ENCODE peak calls at places on chromosome 13, in four cellular contexts. T is upper lobe of left lung, O is AG04450, J is neural progenitor cell. D is an unnamed sample.
A peak's percentile ranks its signal among the peaks of the same experiment; 100 is the strongest.

GRCh38 chr13:20943519-20944012 is 41.0 kb upstream of the XPO4 start:
- DNase-seq in T (peak; percentile 89), O (peak; percentile 94), J (peak; percentile 79), D (peak; percentile 93)

GRCh38 chr13:39777527-39778061 is 122.1 kb downstream of the COG6 start:
- DNase-seq in T (no peak), O (peak; percentile 55), J (peak; percentile 41), D (peak; percentile 59)

GRCh38 chr13:97125810-97126738 is 96.1 kb upstream of the MBNL2 start:
- DNase-seq in T (peak; percentile 70), O (no peak), J (no peak), D (no peak)

GRCh38 chr13:43537124-43537523 is 249.6 kb downstream of the ENOX1 start:
- DNase-seq in T (no peak), O (no peak), J (no peak), D (no peak)

GRCh38 chr13:67048084-67048792 is 181.9 kb downstream of the PCDH9 start:
- DNase-seq in T (no peak), O (peak; percentile 65), J (peak; percentile 4), D (no peak)

GRCh38 chr13:89565711-89566110 is 1781.8 kb upstream of the MIR17HG start:
- DNase-seq in T (no peak), O (no peak), J (no peak), D (no peak)

GRCh38 chr13:103272770-103273169 is 206.6 kb upstream of the SLC10A2 start:
- DNase-seq in T (no peak), O (no peak), J (no peak), D (no peak)

GRCh38 chr13:33349314-33349995 is 63.9 kb upstream of the STARD13 start:
- DNase-seq in T (peak; percentile 30), O (no peak), J (peak; percentile 14), D (peak; percentile 68)

GRCh38 chr13:103525530-103525929 is 459.3 kb upstream of the SLC10A2 start:
- DNase-seq in T (no peak), O (no peak), J (no peak), D (no peak)

GRCh38 chr13:95564948-95565347 is 12.4 kb downstream of the CLDN10 start:
- DNase-seq in T (no peak), O (no peak), J (no peak), D (no peak)

GRCh38 chr13:57858376-57858775 is 226.8 kb downstream of the PCDH17 start:
- DNase-seq in T (no peak), O (no peak), J (no peak), D (no peak)

GRCh38 chr13:41649659-41650058 is 192.3 kb downstream of the RGCC start:
- DNase-seq in T (no peak), O (no peak), J (peak; percentile 46), D (peak; percentile 62)

GRCh38 chr13:41613984-41614581 is 156.7 kb downstream of the RGCC start:
- DNase-seq in T (peak; percentile 51), O (peak; percentile 90), J (peak; percentile 16), D (no peak)

GRCh38 chr13:97385146-97385545 is 48.8 kb upstream of the RAP2A start:
- DNase-seq in T (peak; percentile 40), O (no peak), J (no peak), D (no peak)

GRCh38 chr13:97544041-97544765 is 110.2 kb downstream of the RAP2A start:
- DNase-seq in T (no peak), O (peak; percentile 55), J (no peak), D (no peak)

GRCh38 chr13:81142306-81142999 is 801.5 kb upstream of the SPRY2 start:
- DNase-seq in T (no peak), O (no peak), J (no peak), D (no peak)

GRCh38 chr13:92821324-92821723 is 405.3 kb upstream of the GPC6 start:
- DNase-seq in T (no peak), O (no peak), J (no peak), D (no peak)
- H3K4me3 ChIP-seq in T (no peak overlapping the region), O (no peak overlapping the region), J (no peak overlapping the region), D (no peak overlapping the region)

DNA sequence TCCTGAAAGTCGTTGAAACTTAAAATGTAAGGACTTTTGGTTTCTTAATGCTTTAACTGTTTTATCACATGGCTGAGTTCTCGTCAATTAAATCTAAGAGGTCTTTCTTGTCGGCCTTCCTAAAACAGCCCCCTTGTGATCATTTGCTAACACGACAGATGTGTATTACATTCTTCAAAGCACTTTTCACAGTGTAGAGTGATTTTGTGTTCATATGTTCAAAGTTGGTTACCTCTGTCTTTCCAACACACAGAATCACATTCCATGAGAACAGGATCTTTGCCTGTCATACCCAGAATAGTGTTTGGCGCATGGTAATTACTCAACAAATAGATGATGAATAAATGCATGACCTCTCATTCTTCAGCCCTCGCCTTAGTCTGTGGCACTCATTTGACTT is 1.1 kb downstream of the GTF2F2 start:
- DNase-seq in T (no peak), O (no peak), J (peak; percentile 36), D (no peak)
- TF ChIP-seq CTCF in T (no peak), O (peak; percentile 44), J (peak; percentile 27), D (peak; percentile 62)

GRCh38 chr13:45615501-45616101 is at the start of gene ERICH6B:
- DNase-seq in T (no peak), O (no peak), J (peak; percentile 92), D (peak; percentile 87)
- H3K27me3 ChIP-seq in T (no peaks in the 10 kb centered on the region), O (peaks cover 26% of the 10 kb centered on the region), J (peaks cover 51% of the 10 kb centered on the region), D (peaks cover 19% of the 10 kb centered on the region)

GRCh38 chr13:30448441-30448840 is 17.3 kb downstream of the HMGB1 start:
- DNase-seq in T (no peak), O (no peak), J (no peak), D (no peak)

GRCh38 chr13:30450066-30450465 is 15.7 kb downstream of the HMGB1 start:
- DNase-seq in T (no peak), O (no peak), J (no peak), D (no peak)

GRCh38 chr13:30443957-30444404 is 21.7 kb downstream of the UBE2L5 start:
- DNase-seq in T (no peak), O (no peak), J (no peak), D (no peak)

GRCh38 chr13:30442854-30443379 is 20.6 kb downstream of the UBE2L5 start:
- DNase-seq in T (no peak), O (no peak), J (no peak), D (no peak)

GRCh38 chr13:30446122-30446500 is 19.6 kb downstream of the HMGB1 start:
- DNase-seq in T (no peak), O (no peak), J (peak; percentile 40), D (no peak)
- H3K4me3 ChIP-seq in T (peak overlapping the region; percentile 46), O (peak overlapping the region; percentile 36), J (peak overlapping the region; percentile 16), D (peak overlapping the region; percentile 19)

GRCh38 chr13:69524459-69525155 is 583.0 kb upstream of the ATXN8OS start:
- DNase-seq in T (no peak), O (no peak), J (no peak), D (no peak)
- TF ChIP-seq CTCF in T (no peak), O (no peak), J (peak; percentile 58), D (peak; percentile 74)

DNA sequence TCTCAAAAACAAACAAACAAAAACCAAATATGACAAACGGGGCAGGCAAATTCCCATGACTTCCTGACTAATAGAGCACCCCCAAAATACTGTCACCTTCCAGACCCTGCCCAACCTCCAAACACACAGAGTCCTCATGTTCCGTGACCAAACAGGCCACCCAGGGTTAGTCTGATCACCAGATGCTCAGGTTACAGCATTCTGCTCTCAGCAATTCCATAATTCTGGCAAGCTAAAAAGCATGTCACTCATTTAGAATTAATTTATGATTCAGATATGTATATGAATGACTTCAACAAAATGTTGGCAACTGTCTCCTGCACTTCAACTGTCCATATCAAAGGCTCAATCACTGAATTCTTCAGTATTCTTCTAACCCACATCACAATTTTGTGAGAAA is 52.4 kb downstream of the ZIC5 start:
- DNase-seq in T (no peak), O (no peak), J (no peak), D (no peak)
- H3K27me3 ChIP-seq in T (no peaks in the 10 kb centered on the region), O (peaks cover 1% of the 10 kb centered on the region), J (no peaks in the 10 kb centered on the region), D (no peaks in the 10 kb centered on the region)

DNA sequence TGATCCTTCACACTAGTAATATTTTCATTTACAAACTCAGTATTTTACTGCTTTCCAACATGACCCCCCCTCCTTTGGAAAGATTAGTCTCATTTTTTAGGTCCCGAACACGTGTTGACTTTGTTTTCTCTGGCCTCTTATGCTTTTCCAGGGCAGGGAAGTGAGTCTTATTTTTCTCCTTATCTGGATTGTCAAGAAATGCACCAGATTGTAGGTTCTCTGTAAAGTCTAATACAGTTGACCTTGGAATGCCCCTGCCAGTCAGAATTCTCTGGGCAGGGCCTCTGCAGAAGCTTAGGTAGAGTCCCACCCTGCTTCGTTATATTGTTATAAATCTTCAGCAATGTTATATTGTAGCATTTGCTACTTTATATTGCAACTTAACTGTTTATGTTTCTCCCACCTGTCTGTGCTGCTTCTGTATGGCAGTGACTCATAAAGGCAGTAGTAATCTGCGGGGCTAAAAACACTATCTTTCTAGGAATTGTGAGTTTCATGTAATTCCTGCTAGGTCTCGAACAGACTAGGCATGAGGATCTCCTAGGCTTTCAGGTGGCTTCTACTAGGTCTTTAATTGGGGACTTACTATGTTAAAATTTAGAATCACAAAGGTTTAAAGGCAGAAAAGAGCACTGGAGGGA is 2.0 kb downstream of the TDRD3 start:
- DNase-seq in T (no peak), O (no peak), J (no peak), D (no peak)
- H3K4me3 ChIP-seq in T (peak overlapping the region; percentile 84), O (peak overlapping the region; percentile 74), J (peak overlapping the region; percentile 68), D (peak overlapping the region; percentile 87)

GRCh38 chr13:34360702-34361101 is 542.8 kb downstream of the RFC3 start:
- DNase-seq in T (no peak), O (no peak), J (no peak), D (no peak)
- TF ChIP-seq CTCF in T (no peak), O (no peak), J (no peak), D (no peak)

DNA sequence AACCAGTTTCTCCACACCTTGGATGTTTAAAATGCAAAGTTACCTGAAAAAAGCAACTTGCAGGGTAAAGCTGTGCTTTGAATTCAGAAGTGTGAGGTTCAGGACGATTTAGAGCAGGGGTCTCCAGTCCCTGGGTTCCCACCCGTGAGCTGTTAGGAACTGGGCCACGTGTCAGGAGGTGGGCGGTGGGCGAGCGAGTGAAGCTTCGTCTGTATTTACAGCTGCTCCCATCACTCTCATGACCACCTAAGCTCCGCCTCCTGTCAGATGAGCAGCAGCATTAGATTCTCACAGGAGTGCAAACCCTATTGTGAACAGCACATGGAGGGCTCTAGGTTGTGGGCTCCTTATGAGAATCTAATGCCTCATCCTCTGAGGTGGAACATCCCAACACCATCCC is 214.2 kb upstream of the SOX1 start:
- DNase-seq in T (no peak), O (no peak), J (no peak), D (peak; percentile 57)
- H3K27me3 ChIP-seq in T (no peaks in the 10 kb centered on the region), O (no peaks in the 10 kb centered on the region), J (no peaks in the 10 kb centered on the region), D (no peaks in the 10 kb centered on the region)

GRCh38 chr13:109833940-109834339 is 47.6 kb upstream of the IRS2 start:
- DNase-seq in T (no peak), O (no peak), J (no peak), D (no peak)
- H3K4me3 ChIP-seq in T (no peak overlapping the region), O (no peak overlapping the region), J (no peak overlapping the region), D (no peak overlapping the region)

D was measured in endodermal cell.